ENCODE peak calls at places on chromosomes 11 and 22, in six cellular contexts. One of them, this sample, is unnamed.

GRCh38 chr11:66183581-66184048 is 84.8 kb upstream of the RAB1B start:
- DNase-seq in activated T-helper 1 cell treated with Interleukin-2 at 50 U/mL for 16 hours: no peak
- DNase-seq in heart right ventricle: no peak
- DNase-seq in stimulated activated CD8-positive, alpha-beta memory T cell treated with anti-CD3 and anti-CD28 coated beads, Interleukin-7, amount 100 ng/mL, for 1 hour: no peak
- DNase-seq in effector memory CD8-positive, alpha-beta T cell: no peak
- DNase-seq in NCI-H1092: no peak
- DNase-seq in this sample: no peak

GRCh38 chr22:40258463-40259046 is 80.8 kb downstream of the TNRC6B start:
- DNase-seq in NCI-H1092: no peak
- DNase-seq in stimulated activated CD8-positive, alpha-beta memory T cell treated with anti-CD3 and anti-CD28 coated beads, Interleukin-7, amount 100 ng/mL, for 1 hour: no peak
- DNase-seq in activated T-helper 1 cell treated with Interleukin-2 at 50 U/mL for 16 hours: no peak
- DNase-seq in heart right ventricle: no peak
- DNase-seq in effector memory CD8-positive, alpha-beta T cell: no peak
- DNase-seq in this sample: no peak

GRCh38 chr11:117620131-117620530 is 176.9 kb downstream of the DSCAML1 start:
- DNase-seq in activated T-helper 1 cell treated with Interleukin-2 at 50 U/mL for 16 hours: no peak
- DNase-seq in NCI-H1092: no peak
- DNase-seq in stimulated activated CD8-positive, alpha-beta memory T cell treated with anti-CD3 and anti-CD28 coated beads, Interleukin-7, amount 100 ng/mL, for 1 hour: no peak
- DNase-seq in heart right ventricle: no peak
- DNase-seq in effector memory CD8-positive, alpha-beta T cell: no peak
- DNase-seq in this sample: no peak

GRCh38 chr11:111530091-111530490 is 10.4 kb upstream of the LAYN start:
- DNase-seq in effector memory CD8-positive, alpha-beta T cell: no peak
- DNase-seq in activated T-helper 1 cell treated with Interleukin-2 at 50 U/mL for 16 hours: no peak
- DNase-seq in NCI-H1092: no peak
- DNase-seq in heart right ventricle: no peak
- DNase-seq in stimulated activated CD8-positive, alpha-beta memory T cell treated with anti-CD3 and anti-CD28 coated beads, Interleukin-7, amount 100 ng/mL, for 1 hour: no peak
- DNase-seq in this sample: no peak

GRCh38 chr11:93054881-93055280 is 85.4 kb downstream of the MTNR1B start:
- DNase-seq in activated T-helper 1 cell treated with Interleukin-2 at 50 U/mL for 16 hours: no peak
- DNase-seq in NCI-H1092: no peak
- DNase-seq in stimulated activated CD8-positive, alpha-beta memory T cell treated with anti-CD3 and anti-CD28 coated beads, Interleukin-7, amount 100 ng/mL, for 1 hour: no peak
- DNase-seq in effector memory CD8-positive, alpha-beta T cell: no peak
- DNase-seq in heart right ventricle: no peak
- DNase-seq in this sample: no peak

GRCh38 chr11:120590472-120590871 is 78.9 kb downstream of the GRIK4 start:
- DNase-seq in activated T-helper 1 cell treated with Interleukin-2 at 50 U/mL for 16 hours: no peak
- DNase-seq in stimulated activated CD8-positive, alpha-beta memory T cell treated with anti-CD3 and anti-CD28 coated beads, Interleukin-7, amount 100 ng/mL, for 1 hour: no peak
- DNase-seq in heart right ventricle: no peak
- DNase-seq in effector memory CD8-positive, alpha-beta T cell: no peak
- DNase-seq in NCI-H1092: no peak
- DNase-seq in this sample: no peak

GRCh38 chr22:37249946-37250345 is 5.9 kb upstream of the RAC2 start:
- DNase-seq in effector memory CD8-positive, alpha-beta T cell: no peak
- DNase-seq in activated T-helper 1 cell treated with Interleukin-2 at 50 U/mL for 16 hours: no peak
- DNase-seq in NCI-H1092: no peak
- DNase-seq in heart right ventricle: no peak
- DNase-seq in stimulated activated CD8-positive, alpha-beta memory T cell treated with anti-CD3 and anti-CD28 coated beads, Interleukin-7, amount 100 ng/mL, for 1 hour: no peak
- DNase-seq in this sample: no peak

GRCh38 chr11:27171391-27171790 is 130.8 kb downstream of the BBOX1 start:
- DNase-seq in activated T-helper 1 cell treated with Interleukin-2 at 50 U/mL for 16 hours: no peak
- DNase-seq in effector memory CD8-positive, alpha-beta T cell: no peak
- DNase-seq in NCI-H1092: no peak
- DNase-seq in heart right ventricle: no peak
- DNase-seq in stimulated activated CD8-positive, alpha-beta memory T cell treated with anti-CD3 and anti-CD28 coated beads, Interleukin-7, amount 100 ng/mL, for 1 hour: no peak
- DNase-seq in this sample: no peak

GRCh38 chr11:13152736-13153541 is 124.7 kb upstream of the BMAL1 start:
- DNase-seq in activated T-helper 1 cell treated with Interleukin-2 at 50 U/mL for 16 hours: no peak
- DNase-seq in heart right ventricle: no peak
- DNase-seq in NCI-H1092: peak
- DNase-seq in effector memory CD8-positive, alpha-beta T cell: no peak
- DNase-seq in stimulated activated CD8-positive, alpha-beta memory T cell treated with anti-CD3 and anti-CD28 coated beads, Interleukin-7, amount 100 ng/mL, for 1 hour: no peak
- DNase-seq in this sample: no peak

GRCh38 chr22:23566716-23567475 is 13.2 kb downstream of the IGLL1 start:
- DNase-seq in effector memory CD8-positive, alpha-beta T cell: no peak
- DNase-seq in heart right ventricle: no peak
- DNase-seq in activated T-helper 1 cell treated with Interleukin-2 at 50 U/mL for 16 hours: no peak
- DNase-seq in NCI-H1092: no peak
- DNase-seq in stimulated activated CD8-positive, alpha-beta memory T cell treated with anti-CD3 and anti-CD28 coated beads, Interleukin-7, amount 100 ng/mL, for 1 hour: no peak
- DNase-seq in this sample: no peak

GRCh38 chr11:130051077-130051476 is 18.6 kb upstream of the APLP2 start:
- DNase-seq in effector memory CD8-positive, alpha-beta T cell: no peak
- DNase-seq in NCI-H1092: no peak
- DNase-seq in heart right ventricle: no peak
- DNase-seq in stimulated activated CD8-positive, alpha-beta memory T cell treated with anti-CD3 and anti-CD28 coated beads, Interleukin-7, amount 100 ng/mL, for 1 hour: no peak
- DNase-seq in activated T-helper 1 cell treated with Interleukin-2 at 50 U/mL for 16 hours: no peak
- DNase-seq in this sample: no peak

GRCh38 chr11:79092791-79093313 is 348.0 kb downstream of the TENM4 start:
- DNase-seq in NCI-H1092: no peak
- DNase-seq in stimulated activated CD8-positive, alpha-beta memory T cell treated with anti-CD3 and anti-CD28 coated beads, Interleukin-7, amount 100 ng/mL, for 1 hour: no peak
- DNase-seq in heart right ventricle: no peak
- DNase-seq in activated T-helper 1 cell treated with Interleukin-2 at 50 U/mL for 16 hours: no peak
- DNase-seq in effector memory CD8-positive, alpha-beta T cell: no peak
- DNase-seq in this sample: no peak

GRCh38 chr22:46561435-46561905 is 24.1 kb upstream of the CELSR1 start:
- DNase-seq in NCI-H1092: no peak
- DNase-seq in heart right ventricle: no peak
- DNase-seq in stimulated activated CD8-positive, alpha-beta memory T cell treated with anti-CD3 and anti-CD28 coated beads, Interleukin-7, amount 100 ng/mL, for 1 hour: no peak
- DNase-seq in effector memory CD8-positive, alpha-beta T cell: no peak
- DNase-seq in activated T-helper 1 cell treated with Interleukin-2 at 50 U/mL for 16 hours: no peak
- DNase-seq in this sample: peak

GRCh38 chr22:45512363-45512762 is 9.7 kb downstream of the FBLN1 start:
- DNase-seq in heart right ventricle: no peak
- DNase-seq in effector memory CD8-positive, alpha-beta T cell: no peak
- DNase-seq in stimulated activated CD8-positive, alpha-beta memory T cell treated with anti-CD3 and anti-CD28 coated beads, Interleukin-7, amount 100 ng/mL, for 1 hour: no peak
- DNase-seq in NCI-H1092: no peak
- DNase-seq in activated T-helper 1 cell treated with Interleukin-2 at 50 U/mL for 16 hours: no peak
- DNase-seq in this sample: no peak

GRCh38 chr11:27807594-27807993 is 107.3 kb upstream of the BDNF start:
- DNase-seq in heart right ventricle: no peak
- DNase-seq in activated T-helper 1 cell treated with Interleukin-2 at 50 U/mL for 16 hours: no peak
- DNase-seq in stimulated activated CD8-positive, alpha-beta memory T cell treated with anti-CD3 and anti-CD28 coated beads, Interleukin-7, amount 100 ng/mL, for 1 hour: no peak
- DNase-seq in NCI-H1092: no peak
- DNase-seq in effector memory CD8-positive, alpha-beta T cell: no peak
- DNase-seq in this sample: no peak

GRCh38 chr11:118572075-118572913 is at the start of gene ARCN1:
- DNase-seq in heart right ventricle: peak
- DNase-seq in activated T-helper 1 cell treated with Interleukin-2 at 50 U/mL for 16 hours: peak
- DNase-seq in stimulated activated CD8-positive, alpha-beta memory T cell treated with anti-CD3 and anti-CD28 coated beads, Interleukin-7, amount 100 ng/mL, for 1 hour: peak
- DNase-seq in NCI-H1092: peak
- DNase-seq in effector memory CD8-positive, alpha-beta T cell: peak
- DNase-seq in this sample: peak